ENCODE peak calls at places on chromosomes 11 and 22, in four cellular contexts. V is WTC11, Z is K562, R is HepG2. N is an unnamed sample.

GRCh38 chr22:30628491-30628890 is 7.1 kb upstream of the SLC35E4 start:
- DNase-seq in V (no peak), R (no peak), Z (no peak), N (no peak)

GRCh38 chr22:31199187-31199586 is 12.9 kb upstream of the LIMK2 start:
- DNase-seq in V (no peak), Z (no peak), R (peak), N (no peak)

GRCh38 chr11:19241260-19242183 is 777 bp upstream of the E2F8 start:
- DNase-seq in V (peak), Z (peak), R (no peak), N (peak)

GRCh38 chr11:100876826-100877545 is 189.9 kb downstream of the ARHGAP42 start:
- DNase-seq in V (no peak), R (no peak), Z (no peak), N (peak)

GRCh38 chr11:66844496-66845142 is 1.4 kb downstream of the RCE1 start:
- DNase-seq in R (no peak), Z (no peak), V (no peak), N (no peak)

GRCh38 chr11:114987171-114987760 is 308.9 kb downstream of the NXPE2 start:
- DNase-seq in V (no peak), R (no peak), Z (no peak), N (no peak)

GRCh38 chr11:45994421-45995341 is 72.2 kb downstream of the LARGE2 start:
- DNase-seq in R (no peak), Z (peak), V (peak), N (no peak)

GRCh38 chr11:36564376-36565032 is 3.3 kb upstream of the RAG1 start:
- DNase-seq in Z (peak), V (no peak), R (peak), N (peak)

GRCh38 chr11:76744186-76745058 is 38.7 kb upstream of the TSKU start:
- DNase-seq in V (no peak), Z (no peak), R (no peak), N (no peak)
- TF ChIP-seq ELF4 in V (no peak), Z (no peak), R (no peak), N (no peak)

GRCh38 chr11:43573233-43573632 is 107.3 kb upstream of the HSD17B12 start:
- DNase-seq in R (peak), Z (peak), V (peak), N (peak)
- TF ChIP-seq ELF4 in R (no peak), Z (no peak), V (no peak), N (no peak)

DNA sequence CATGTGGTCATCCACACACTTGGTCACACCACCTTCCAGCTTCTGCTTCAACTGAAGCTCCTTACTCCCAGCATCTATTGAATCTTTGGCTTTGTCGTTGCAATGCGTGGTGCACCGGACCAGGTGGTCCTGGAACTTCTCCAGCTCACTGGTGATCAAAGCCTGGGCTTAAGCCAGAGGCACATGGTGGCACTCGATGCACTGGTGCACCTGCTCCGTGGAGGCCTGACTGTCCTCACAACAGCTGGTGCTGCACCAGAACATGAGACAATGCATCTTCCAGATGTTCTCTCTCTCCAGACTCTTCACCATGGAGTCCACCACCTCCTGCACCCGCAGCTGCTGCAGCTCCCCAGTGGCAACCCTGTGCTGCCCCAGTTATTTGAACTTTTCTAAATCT is 56.0 kb downstream of the CELSR1 start:
- DNase-seq in Z (no peak), R (no peak), V (no peak), N (no peak)
- TF ChIP-seq ELF4 in Z (no peak), R (no peak), V (no peak), N (no peak)

GRCh38 chr11:123624974-123625373 is 29.4 kb downstream of the SCN3B start:
- DNase-seq in V (no peak), Z (no peak), R (no peak), N (no peak)
- TF ChIP-seq ELF4 in V (no peak), Z (no peak), R (no peak), N (no peak)

N was measured in HEK293T.